ENCODE peak calls at places on chromosome 6, in five cellular contexts. S is anterior cingulate cortex; J is activated CD4-positive, alpha-beta T cell treated with anti-CD3 and anti-CD28 coated beads, Interleukin-2, amount 50 U/mL, for 1 hour; K is HCEC 1CT; L is germinal center. W is an unnamed sample.

GRCh38 chr6:36312854-36313627 is 23.6 kb downstream of the BNIP5 start:
- DNase-seq in S (no peak), J (no peak), K (no peak), L (peak), W (no peak)

GRCh38 chr6:134238960-134239795 is 78.7 kb downstream of the SGK1 start:
- DNase-seq in S (no peak), J (no peak), K (no peak), L (no peak), W (no peak)

GRCh38 chr6:141726158-141726557 is 406.6 kb upstream of the GJE1 start:
- DNase-seq in S (no peak), J (no peak), K (no peak), L (no peak), W (peak)

GRCh38 chr6:91081452-91082067 is 494.7 kb upstream of the MAP3K7 start:
- DNase-seq in S (no peak), J (no peak), K (peak), L (peak), W (peak)

GRCh38 chr6:138397128-138397814 is 6.8 kb upstream of the HEBP2 start:
- DNase-seq in S (no peak), J (no peak), K (peak), L (no peak), W (no peak)

GRCh38 chr6:19180348-19181073 is 656.7 kb upstream of the ID4 start:
- DNase-seq in S (no peak), J (no peak), K (no peak), L (no peak), W (no peak)

GRCh38 chr6:112935402-112936078 is 588.4 kb downstream of the RFPL4B start:
- DNase-seq in S (no peak), J (no peak), K (no peak), L (no peak), W (no peak)

GRCh38 chr6:26155066-26155925 is 68.1 kb downstream of the HFE start:
- DNase-seq in S (no peak), J (no peak), K (peak), L (peak), W (peak)

GRCh38 chr6:143328885-143329284 is 121.6 kb downstream of the ADAT2 start:
- DNase-seq in S (no peak), J (no peak), K (peak), L (no peak), W (no peak)

GRCh38 chr6:145887969-145888368 is 73.4 kb upstream of the FBXO30 start:
- DNase-seq in S (no peak), J (peak), K (peak), L (no peak), W (no peak)